ENCODE peak calls at places on chromosomes 7 and 10, in six cellular contexts. Q is cardiac muscle cell, D is keratinocyte, F is left ventricle myocardium inferior, W is heart right ventricle, X is gastrocnemius medialis. E is an unnamed sample. For H3K4me1, the result is how much of the 10 kb centered on the place peaks cover.

GRCh38 chr7:130374507-130374906 is 5.8 kb upstream of the CPA1 start:
- DNase-seq in Q (no peak), D (no peak), F (no peak), W (no peak), X (no peak), E (no peak)

GRCh38 chr7:149610441-149611011 is 112.9 kb upstream of the ZNF746 start:
- DNase-seq in Q (no peak), D (no peak), F (no peak), W (no peak), X (no peak), E (no peak)

GRCh38 chr10:49323896-49324270 is 24.9 kb downstream of the C10orf71 start:
- DNase-seq in Q (no peak), D (no peak), F (no peak), W (no peak), X (no peak), E (no peak)

GRCh38 chr7:85191383-85191782 is 4.5 kb upstream of the SEMA3D start:
- DNase-seq in Q (peak), D (no peak), F (no peak), W (no peak), X (no peak), E (no peak)

GRCh38 chr7:32496052-32496813 is 944 bp downstream of the AVL9 start:
- DNase-seq in Q (no peak), D (no peak), F (no peak), W (no peak), X (no peak), E (no peak)

GRCh38 chr7:33895025-33895804 is 10.1 kb upstream of the BMPER start:
- DNase-seq in Q (peak), D (no peak), F (peak), W (peak), X (peak), E (peak)

GRCh38 chr7:22173884-22174573 is 182.9 kb downstream of the RAPGEF5 start:
- DNase-seq in Q (no peak), D (peak), F (no peak), W (no peak), X (no peak), E (no peak)

GRCh38 chr10:96043895-96044580 is 655 bp downstream of the CCNJ start:
- DNase-seq in Q (peak), D (no peak), F (peak), W (peak), X (peak), E (peak)

GRCh38 chr7:38855867-38856266 is 53.1 kb downstream of the VPS41 start:
- DNase-seq in Q (no peak), D (no peak), F (no peak), W (no peak), X (no peak), E (no peak)

GRCh38 chr7:20482071-20482470 is 133.4 kb upstream of the ABCB5 start:
- DNase-seq in Q (no peak), D (no peak), F (no peak), W (no peak), X (no peak), E (no peak)

GRCh38 chr10:31770307-31770902 is 158.2 kb downstream of the ARHGAP12 start:
- DNase-seq in Q (peak), D (no peak), F (no peak), W (peak), X (no peak), E (no peak)

GRCh38 chr10:133024711-133025557 is 62.8 kb upstream of the ADGRA1 start:
- DNase-seq in Q (no peak), D (no peak), F (no peak), W (peak), X (no peak), E (peak)

GRCh38 chr7:121546632-121547340 is 150.7 kb upstream of the FAM3C start:
- DNase-seq in Q (peak), D (no peak), F (no peak), W (no peak), X (no peak), E (no peak)

GRCh38 chr7:131104611-131105293 is 222.9 kb upstream of the MKLN1 start:
- DNase-seq in Q (peak), D (no peak), F (no peak), W (no peak), X (no peak), E (no peak)

GRCh38 chr10:28988980-28989379 is 299.9 kb upstream of the LYZL1 start:
- DNase-seq in Q (no peak), D (no peak), F (no peak), W (no peak), X (no peak), E (no peak)
- H3K4me1 ChIP-seq in Q (under half), D (under half), F (under half), W (under half), X (under half), E (under half)

DNA sequence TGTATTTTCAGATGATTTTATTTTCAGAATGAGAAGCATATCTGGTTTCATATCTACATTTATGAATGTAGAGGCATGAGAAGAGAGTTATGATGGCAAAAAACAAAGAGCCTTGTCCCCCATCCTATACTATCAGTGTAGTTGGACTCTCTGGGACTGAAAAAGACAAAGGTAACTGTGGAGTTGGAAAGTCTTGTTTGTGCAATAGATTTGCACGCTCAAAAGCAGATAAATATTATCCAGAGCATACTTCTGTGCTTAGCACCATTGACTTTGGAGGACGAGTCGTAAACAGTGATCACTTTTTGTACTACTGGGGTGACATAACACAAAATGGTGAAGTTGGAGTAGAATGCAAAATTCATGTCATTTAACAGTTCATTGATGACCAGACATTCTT is 85.2 kb upstream of the EGFR start:
- DNase-seq in Q (no peak), D (no peak), F (no peak), W (no peak), X (no peak), E (no peak)
- H3K4me3 ChIP-seq in Q (peak), D (peak), F (peak), W (peak), X (peak), E (peak)

DNA sequence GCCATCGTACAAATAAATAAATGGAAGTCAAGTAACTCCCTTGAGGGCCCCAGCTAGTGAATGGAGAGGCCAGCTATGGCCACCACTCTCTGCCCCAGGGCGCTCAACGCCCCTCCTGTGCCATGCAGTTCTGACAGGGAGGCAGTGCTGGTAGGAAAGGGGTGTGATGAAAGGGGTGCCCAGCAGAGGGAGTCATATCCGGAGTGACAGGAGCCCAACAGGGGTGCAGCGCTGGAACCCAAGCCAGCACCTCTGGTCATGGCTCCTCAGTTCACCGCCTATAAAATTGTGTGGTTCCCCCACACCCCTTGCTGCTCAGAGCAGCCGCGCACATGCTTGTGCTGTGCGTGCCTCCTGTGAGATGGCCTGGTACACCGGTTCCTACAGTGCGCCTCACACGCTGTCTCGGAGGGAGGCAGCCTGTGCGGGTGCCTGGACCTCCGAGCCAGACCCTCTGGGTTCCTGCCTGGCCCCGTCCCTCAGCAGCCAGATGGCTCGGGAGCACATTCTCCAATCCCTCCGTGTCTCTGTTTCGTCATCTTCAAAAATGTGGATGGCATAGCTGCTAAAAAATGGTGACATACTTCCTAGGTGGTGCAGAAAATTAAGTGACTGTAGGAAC is 125.6 kb downstream of the EGFR start:
- DNase-seq in Q (no peak), D (no peak), F (no peak), W (no peak), X (no peak), E (no peak)
- TF ChIP-seq CTCF in Q (no peak), D (peak), F (peak), W (peak), X (no peak), E (no peak)

DNA sequence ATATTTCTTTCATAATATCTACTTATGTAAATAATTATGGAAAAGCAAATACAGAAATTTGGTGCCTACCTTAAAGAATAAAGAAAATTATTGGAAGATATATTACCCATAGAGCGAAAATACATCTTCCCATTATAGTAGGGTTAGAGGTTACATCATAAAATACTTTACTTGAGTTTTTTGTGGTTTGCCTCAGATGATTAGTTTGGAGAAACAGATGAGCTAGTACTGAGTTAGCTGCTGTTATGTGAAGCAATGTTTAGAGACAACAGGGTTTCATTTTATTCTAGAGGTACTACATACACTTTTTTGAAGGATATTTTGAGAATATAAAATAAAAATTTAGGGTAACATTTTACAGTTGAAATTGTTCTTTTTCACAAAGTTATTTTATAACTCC is 2.9 kb upstream of the MLLT10 start:
- DNase-seq in Q (peak), D (no peak), F (no peak), W (no peak), X (no peak), E (no peak)
- H3K4me1 ChIP-seq in Q (under half), D (under half), F (under half), W (under half), X (under half), E (under half)

DNA sequence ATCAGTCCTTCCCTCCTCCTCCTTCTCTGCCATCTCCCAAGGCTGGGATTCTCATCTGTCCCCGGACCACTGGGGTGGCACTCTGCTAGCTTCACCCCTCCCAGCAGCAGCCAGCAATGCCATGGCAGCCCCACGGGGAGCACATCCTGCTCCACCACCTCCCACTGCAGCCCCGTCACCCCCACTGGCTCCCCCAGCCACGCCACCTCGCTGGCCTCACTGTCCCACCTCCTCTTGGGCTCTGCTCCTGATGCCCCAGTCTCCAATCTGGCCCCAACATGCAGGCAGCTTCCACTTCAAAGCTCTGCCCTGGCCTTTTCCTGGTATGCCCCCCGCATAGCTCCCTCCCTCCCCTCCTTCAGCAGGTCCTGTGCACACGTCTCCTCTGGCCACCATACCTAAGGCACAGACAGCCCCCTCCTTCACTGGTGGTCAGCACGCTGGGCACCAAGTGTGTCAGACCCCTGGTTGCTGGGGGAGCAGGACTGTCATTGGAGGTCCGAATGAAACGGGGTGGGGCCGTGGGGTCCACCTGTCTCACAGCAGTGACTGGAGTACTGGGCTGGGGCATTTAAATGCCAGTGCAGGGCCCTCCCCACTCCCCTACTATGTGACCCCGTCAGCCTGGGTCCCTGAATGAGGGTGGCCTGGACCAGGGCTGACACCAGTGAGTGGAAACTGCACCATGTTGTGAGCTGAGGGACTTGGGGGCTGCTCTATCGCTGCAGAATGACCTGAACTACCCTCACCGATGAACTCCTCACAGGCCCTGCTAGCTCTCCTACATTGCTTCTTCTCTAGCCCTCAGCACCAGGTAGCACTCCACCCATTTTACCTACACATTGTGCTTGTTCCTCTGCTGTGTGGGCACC is 38.7 kb downstream of the RASGEF1A start:
- DNase-seq in Q (no peak), D (no peak), F (peak), W (no peak), X (no peak), E (peak)
- H3K4me3 ChIP-seq in Q (no peak), D (no peak), F (no peak), W (no peak), X (no peak), E (no peak)

GRCh38 chr7:95045236-95045923 is 138.0 kb downstream of the PPP1R9A start:
- DNase-seq in Q (peak), D (no peak), F (no peak), W (no peak), X (no peak), E (no peak)
- TF ChIP-seq CTCF in Q (peak), D (no peak), F (peak), W (no peak), X (no peak), E (no peak)

DNA sequence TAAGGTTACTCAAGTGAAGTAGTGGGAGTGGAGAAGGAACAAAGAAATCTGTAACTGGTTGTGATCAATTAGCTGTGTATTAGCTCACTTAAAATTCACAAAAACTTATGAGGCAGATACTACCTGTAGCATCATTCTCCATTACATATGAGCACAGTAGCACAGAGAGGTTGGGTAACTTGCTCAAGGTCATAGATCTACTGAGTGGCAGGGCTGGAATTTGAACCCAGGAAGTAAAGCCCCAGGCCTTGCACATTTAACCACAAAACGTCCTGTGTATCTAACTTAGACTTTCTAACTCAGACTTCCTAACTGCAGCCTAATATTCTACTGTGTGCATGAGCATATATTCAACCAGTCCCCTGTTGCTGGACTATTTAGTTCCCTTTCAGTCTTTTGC is 5.6 kb upstream of the SLF2 start:
- DNase-seq in Q (no peak), D (no peak), F (no peak), W (no peak), X (no peak), E (no peak)
- H3K4me1 ChIP-seq in Q (under half), D (under half), F (under half), W (under half), X (under half), E (under half)

DNA sequence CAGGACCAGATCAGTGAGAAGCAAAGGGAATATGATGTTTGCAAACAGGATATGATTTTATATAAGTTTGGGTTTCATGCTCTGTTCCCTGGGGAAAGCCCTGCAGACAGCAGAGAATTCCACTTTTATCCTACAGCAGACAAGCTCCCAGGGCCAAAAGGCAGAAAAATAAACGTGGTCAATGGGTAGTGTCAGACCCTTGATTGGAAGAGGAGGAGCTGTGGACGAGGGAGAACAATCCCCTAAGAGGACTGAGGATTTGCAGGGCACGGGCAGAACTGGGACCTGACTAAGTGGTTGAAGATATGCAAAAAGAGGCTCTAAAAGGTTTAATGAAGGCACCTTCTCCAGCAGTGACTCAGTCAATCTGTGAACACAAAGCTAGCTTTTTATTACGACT is 275.3 kb downstream of the HDAC9 start:
- DNase-seq in Q (peak), D (no peak), F (no peak), W (no peak), X (no peak), E (no peak)
- H3K4me3 ChIP-seq in Q (no peak), D (no peak), F (no peak), W (no peak), X (no peak), E (no peak)